ENCODE peak calls at places on chromosome 5, in nine cellular contexts. Q, O, U, Z, B, T, S, Y and W are unnamed samples.

GRCh38 chr5:172910828-172911627 is 48.2 kb upstream of the RPL26L1 start:
- DNase-seq in Q (peak; percentile 48), B (peak; percentile 79), T (no peak), Y (no peak), S (peak; percentile 42), O (peak; percentile 98), Z (peak; percentile 67), U (no peak), W (no peak)

GRCh38 chr5:134083517-134083916 is 31.0 kb upstream of the TCF7 start:
- DNase-seq in T (no peak), Q (no peak), S (no peak), Z (no peak), O (no peak), U (no peak), B (no peak), Y (no peak), W (no peak)

GRCh38 chr5:308672-309271 is 12.7 kb upstream of the AHRR start:
- DNase-seq in T (no peak), Q (no peak), Y (no peak), Z (peak; percentile 29), B (peak; percentile 23), O (peak; percentile 41), S (peak; percentile 42), U (no peak), W (no peak)

GRCh38 chr5:154202379-154203260 is 12.1 kb downstream of the GALNT10 start:
- DNase-seq in Q (peak; percentile 32), Y (no peak), S (no peak), O (no peak), U (no peak), T (peak; percentile 25), B (no peak), Z (no peak), W (no peak)

GRCh38 chr5:10366310-10367297 is 13.1 kb downstream of the MARCHF6 start:
- DNase-seq in O (peak; percentile 47), U (no peak), Q (no peak), S (no peak), Y (no peak), B (peak; percentile 50), Z (no peak), T (no peak), W (no peak)

GRCh38 chr5:107425541-107426031 is 245.2 kb downstream of the EFNA5 start:
- DNase-seq in B (peak; percentile 86), Z (peak; percentile 35), O (no peak), T (no peak), S (no peak), Y (no peak), Q (peak; percentile 18), U (no peak), W (no peak)

GRCh38 chr5:87276655-87277054 is 9.0 kb downstream of the RASA1 start:
- DNase-seq in T (no peak), Z (no peak), U (no peak), S (no peak), B (no peak), Q (no peak), O (no peak), Y (no peak), W (no peak)

GRCh38 chr5:32687167-32687831 is 23.8 kb upstream of the NPR3 start:
- DNase-seq in Z (no peak), B (no peak), T (no peak), Y (no peak), U (no peak), Q (no peak), S (no peak), O (peak; percentile 62), W (no peak)